ENCODE peak calls at places on chromosomes 11 and 22, in four cellular contexts. D is neural progenitor cell, V is IMR-90, O is H1. R is an unnamed sample.

GRCh38 chr11:586376-587316 is 10.4 kb downstream of the PHRF1 start:
- DNase-seq in D (no peak), V (no peak), O (no peak), R (no peak)

GRCh38 chr22:20155330-20156041 is 4.6 kb upstream of the CCDC188 start:
- DNase-seq in D (peak), V (no peak), O (no peak), R (no peak)

GRCh38 chr11:72780291-72781062 is 13.4 kb downstream of the STARD10 start:
- DNase-seq in D (peak), V (no peak), O (no peak), R (no peak)

GRCh38 chr11:121929581-121929980 is 186.4 kb downstream of the BLID start:
- DNase-seq in D (peak), V (peak), O (no peak), R (no peak)

GRCh38 chr11:47333526-47333845 is 19.0 kb downstream of the MYBPC3 start:
- DNase-seq in D (peak), V (no peak), O (no peak), R (no peak)

GRCh38 chr11:23021287-23021863 is 161.1 kb upstream of the CCDC179 start:
- DNase-seq in D (peak), V (peak), O (no peak), R (no peak)

GRCh38 chr22:41240377-41241132 is at the start of gene CHADL:
- DNase-seq in D (peak), V (no peak), O (no peak), R (no peak)

GRCh38 chr11:75563978-75564552 is 2.0 kb downstream of the SERPINH1 start:
- DNase-seq in D (peak), V (peak), O (peak), R (peak)

GRCh38 chr11:132911186-132911585 is 621.1 kb downstream of the OPCML start:
- DNase-seq in D (no peak), V (peak), O (no peak), R (no peak)

DNA sequence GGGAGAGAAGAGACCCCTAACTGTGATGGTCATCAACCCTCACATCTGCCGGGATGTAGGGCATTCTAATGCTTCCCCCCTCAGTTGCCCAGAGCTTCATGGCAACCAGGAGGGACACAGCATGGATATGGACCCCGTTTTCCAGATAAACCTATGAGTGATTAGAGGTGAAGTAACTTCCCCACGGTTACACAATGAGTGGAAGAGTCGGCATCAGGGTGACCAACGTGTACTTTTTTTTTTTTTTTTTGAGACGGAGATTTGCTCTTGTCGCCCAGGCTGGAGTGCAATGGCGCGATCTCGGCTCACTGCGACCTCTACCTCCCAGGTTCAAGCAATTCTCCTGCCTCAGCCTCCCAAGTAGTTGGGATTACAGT is 25.0 kb downstream of the TXN2 start:
- DNase-seq in D (no peak), V (no peak), O (no peak), R (no peak)
- H3K9ac ChIP-seq in D (no peak), V (no peak), O (no peak), R (no peak)

DNA sequence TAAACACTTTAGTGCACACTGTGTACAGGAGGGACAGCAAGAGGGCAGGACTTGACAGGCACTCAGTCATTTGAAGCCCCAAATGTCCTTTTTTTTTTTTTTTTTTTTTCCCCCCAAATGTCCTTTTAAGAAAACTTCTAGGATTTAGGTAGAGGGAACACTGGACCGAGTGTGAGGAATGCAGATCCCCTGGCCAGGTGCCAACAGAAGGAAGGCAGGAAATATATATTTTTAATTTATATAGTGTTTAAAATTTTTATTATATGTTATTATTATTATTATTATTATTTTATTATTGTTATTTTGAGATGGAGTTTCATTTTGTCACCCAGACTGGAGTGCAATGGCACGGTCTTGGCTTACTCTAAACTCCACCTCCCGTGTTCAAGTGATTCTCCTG is 35.5 kb downstream of the ARHGAP8 start:
- DNase-seq in D (no peak), V (no peak), O (no peak), R (no peak)
- TF ChIP-seq CTCF in D (no peak), V (no peak), O (no peak), R (no peak)

DNA sequence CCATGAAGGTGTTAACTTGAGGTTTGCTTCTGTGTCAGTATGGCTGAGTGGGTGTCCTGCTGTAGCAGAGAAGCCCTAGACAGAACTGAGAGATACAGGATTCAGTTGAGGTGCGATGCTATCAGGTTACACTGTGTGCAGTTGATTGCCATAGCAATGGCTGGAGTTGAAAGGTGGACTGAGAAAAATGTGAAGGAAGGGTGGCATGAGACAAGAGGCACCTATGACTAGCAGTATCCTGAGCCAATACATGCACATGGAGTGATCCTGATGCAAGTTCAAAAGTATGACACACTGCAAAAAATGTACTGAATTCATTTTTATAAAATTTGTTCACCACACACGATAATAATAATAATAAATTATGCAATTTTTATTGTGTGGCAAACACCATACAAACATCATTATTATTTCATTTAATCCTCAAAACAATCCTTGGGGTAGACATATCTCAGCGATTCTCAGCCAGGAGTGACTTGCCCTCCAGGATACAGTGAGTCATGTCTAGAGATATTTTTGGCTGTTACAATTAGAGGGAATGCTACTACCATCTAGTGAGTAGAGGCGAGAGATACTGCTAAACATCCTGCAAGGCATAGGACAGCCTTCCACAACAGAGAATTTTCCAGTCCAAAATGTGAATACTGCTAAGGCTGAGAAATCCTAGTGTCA is 3.9 kb upstream of the PIWIL4 start:
- DNase-seq in D (no peak), V (peak), O (no peak), R (no peak)
- H3K9ac ChIP-seq in D (no peak), V (no peak), O (no peak), R (no peak)

GRCh38 chr11:29449280-29450074 is 567.4 kb downstream of the KCNA4 start:
- DNase-seq in D (no peak), V (no peak), O (no peak), R (no peak)
- TF ChIP-seq CTCF in D (no peak), V (no peak), O (no peak), R (no peak)

R was measured in keratinocyte.